ENCODE peak calls at places on chromosome 4, in nine cellular contexts. I is WTC11; B is bronchial epithelial cell; G is mammary epithelial cell; S is astrocyte of the spinal cord; Y is IMR-90; L is CD4-positive, alpha-beta T cell; O is body of pancreas; Z is activated B cell treated with CpG ODN at 0.5 μM for 24 hours. R is an unnamed sample.

GRCh38 chr4:80199947-80200346 is 2.6 kb downstream of the PRDM8 start:
- DNase-seq in O (no peak), Y (no peak), L (no peak), I (no peak), Z (no peak), S (no peak), B (no peak), G (no peak), R (no peak)

GRCh38 chr4:156941940-156942548 is 29.6 kb downstream of the PDGFC start:
- DNase-seq in S (peak; percentile 96), Z (no peak), O (peak; percentile 53), B (peak; percentile 94), L (no peak), I (peak; percentile 35), Y (peak; percentile 97), G (peak; percentile 80), R (peak; percentile 85)

GRCh38 chr4:185201983-185202962 is 1.5 kb downstream of the CFAP97 start:
- DNase-seq in L (peak; percentile 19), B (no peak), S (no peak), Y (peak; percentile 42), I (no peak), O (no peak), Z (no peak), G (no peak), R (peak; percentile 35)

GRCh38 chr4:44544158-44544557 is 95.5 kb upstream of the KCTD8 start:
- DNase-seq in B (peak; percentile 15), Z (no peak), O (no peak), S (no peak), G (peak; percentile 42), I (no peak), Y (no peak), L (no peak), R (no peak)

GRCh38 chr4:6331018-6331417 is 61.4 kb downstream of the WFS1 start:
- DNase-seq in I (peak; percentile 65), G (no peak), O (no peak), L (no peak), Z (no peak), S (no peak), B (no peak), Y (peak; percentile 20), R (peak; percentile 17)

GRCh38 chr4:26268246-26268645 is 52.6 kb upstream of the RBPJ start:
- DNase-seq in Y (no peak), G (no peak), L (no peak), O (no peak), I (no peak), B (peak; percentile 11), S (no peak), Z (no peak), R (no peak)

GRCh38 chr4:5631352-5632042 is 76.9 kb downstream of the EVC2 start:
- DNase-seq in Z (no peak), L (no peak), B (peak; percentile 10), G (no peak), O (no peak), Y (no peak), I (no peak), S (no peak), R (no peak)

GRCh38 chr4:102438873-102439614 is 62.1 kb upstream of the NFKB1 start:
- DNase-seq in I (no peak), Z (no peak), S (peak; percentile 82), Y (peak; percentile 93), B (peak; percentile 96), G (peak; percentile 92), L (no peak), O (peak; percentile 19), R (peak; percentile 94)

GRCh38 chr4:2837904-2838496 is 5.6 kb upstream of the ADD1 start:
- DNase-seq in B (no peak), L (peak; percentile 56), O (no peak), G (no peak), Y (peak; percentile 39), S (no peak), I (no peak), Z (peak; percentile 32), R (peak; percentile 22)

GRCh38 chr4:64799751-64800150 is 390.5 kb upstream of the TECRL start:
- DNase-seq in G (no peak), B (no peak), O (no peak), I (no peak), L (no peak), S (no peak), Y (no peak), Z (no peak), R (no peak)

GRCh38 chr4:17694552-17694951 is 80.1 kb downstream of the MED28 start:
- DNase-seq in O (no peak), S (no peak), Y (no peak), G (no peak), L (no peak), I (no peak), Z (no peak), B (no peak), R (no peak)

GRCh38 chr4:11268149-11268548 is 160.5 kb downstream of the HS3ST1 start:
- DNase-seq in Z (no peak), B (peak; percentile 21), L (no peak), I (no peak), Y (no peak), G (no peak), O (no peak), S (no peak), R (no peak)

GRCh38 chr4:154877110-154877760 is 96.2 kb downstream of the RBM46 start:
- DNase-seq in I (no peak), L (no peak), B (peak; percentile 53), Z (no peak), G (peak; percentile 47), S (peak; percentile 32), Y (peak; percentile 32), O (no peak), R (no peak)

GRCh38 chr4:67674098-67674497 is 26.9 kb downstream of the UBA6 start:
- DNase-seq in S (no peak), Z (no peak), I (no peak), B (no peak), L (no peak), Y (no peak), O (no peak), G (no peak), R (no peak)
- TF ChIP-seq CTCF in S (peak; percentile 8), Z (no peak), I (no peak), B (no peak), L (no peak), Y (no peak), O (no peak), G (no peak), R (peak; percentile 40)

DNA sequence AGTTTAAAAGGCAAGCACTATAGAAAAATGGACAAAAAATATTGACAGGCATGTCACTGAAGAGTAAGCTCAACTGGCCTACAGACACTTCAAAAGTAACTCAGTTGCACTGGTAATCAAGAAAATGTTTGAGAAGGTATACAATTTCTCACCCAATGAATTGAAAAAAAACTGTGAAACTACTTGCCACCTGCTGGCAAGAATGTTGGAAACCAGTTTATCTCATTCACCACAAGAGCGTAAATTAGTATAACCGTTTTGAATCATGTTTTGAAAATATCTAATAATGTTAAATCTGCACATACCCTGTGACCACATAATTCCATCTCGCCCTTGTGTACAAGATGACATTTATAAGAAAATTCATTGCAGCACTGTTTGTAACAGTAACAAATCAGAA is 31.7 kb downstream of the TXK start:
- DNase-seq in G (no peak), I (no peak), B (no peak), L (no peak), O (no peak), Y (no peak), Z (no peak), S (no peak), R (no peak)
- TF ChIP-seq CTCF in G (peak; percentile 28), I (no peak), B (peak; percentile 17), L (no peak), O (no peak), Y (no peak), Z (no peak), S (no peak), R (peak; percentile 69)

DNA sequence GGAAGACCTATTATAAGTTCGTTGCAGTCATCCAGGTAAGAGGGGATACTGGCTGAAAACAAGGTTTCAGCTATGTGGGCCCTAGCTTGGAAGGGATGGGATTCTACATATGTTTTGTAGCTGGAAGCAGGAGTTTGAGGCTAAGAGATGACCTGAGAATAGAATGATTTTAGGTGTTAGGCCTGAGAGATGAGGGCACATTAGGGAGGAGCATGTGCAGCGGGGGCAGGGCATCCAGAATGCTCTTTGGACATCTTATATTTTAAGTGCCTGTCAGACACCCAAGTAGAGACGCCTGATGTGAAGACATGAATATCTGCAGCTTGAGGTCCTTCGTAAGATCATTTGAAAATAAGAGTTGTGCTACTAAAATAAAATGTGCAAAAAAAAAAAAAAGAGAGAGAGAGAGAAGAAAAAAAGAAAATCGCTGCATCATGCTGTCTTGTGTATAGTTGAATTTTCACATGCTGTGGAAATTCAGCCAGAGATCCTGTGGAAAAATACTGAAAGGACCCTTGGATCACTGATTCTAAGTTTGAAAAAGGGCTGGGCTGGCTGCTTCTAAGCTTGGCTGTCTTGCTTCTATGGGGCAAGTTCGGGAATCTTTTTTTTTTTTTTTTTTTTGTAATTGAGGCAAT is 340.9 kb upstream of the GATB start:
- DNase-seq in B (no peak), G (no peak), S (no peak), Y (no peak), I (no peak), Z (no peak), L (no peak), O (no peak), R (no peak)
- TF ChIP-seq CTCF in B (no peak), G (no peak), S (no peak), Y (no peak), I (no peak), Z (no peak), L (no peak), O (no peak), R (no peak)

GRCh38 chr4:71187399-71188196 is 151.2 kb upstream of the SLC4A4 start:
- DNase-seq in S (peak; percentile 62), O (peak; percentile 28), Y (peak; percentile 60), L (peak; percentile 4), I (peak; percentile 43), B (peak; percentile 33), Z (peak; percentile 26), G (peak; percentile 1), R (peak; percentile 33)

GRCh38 chr4:71189471-71189870 is 149.3 kb upstream of the SLC4A4 start:
- DNase-seq in L (no peak), G (no peak), I (no peak), B (peak; percentile 47), O (no peak), Z (no peak), S (peak; percentile 72), Y (peak; percentile 86), R (peak; percentile 71)

GRCh38 chr4:71188951-71189350 is 149.9 kb upstream of the SLC4A4 start:
- DNase-seq in Y (no peak), O (no peak), S (no peak), I (no peak), Z (no peak), L (no peak), G (no peak), B (no peak), R (no peak)

GRCh38 chr4:71186566-71187398 is 152.0 kb upstream of the SLC4A4 start:
- DNase-seq in Z (peak; percentile 31), L (no peak), G (peak; percentile 20), Y (peak; percentile 53), S (peak; percentile 61), O (peak; percentile 69), B (no peak), I (peak; percentile 57), R (peak; percentile 25)

GRCh38 chr4:71188197-71188625 is 150.6 kb upstream of the SLC4A4 start:
- DNase-seq in I (no peak), S (peak; percentile 38), O (no peak), L (no peak), B (no peak), G (no peak), Y (no peak), Z (no peak), R (no peak)
- TF ChIP-seq CTCF in I (no peak), S (peak; percentile 4), O (no peak), L (no peak), B (no peak), G (no peak), Y (no peak), Z (no peak), R (peak; percentile 31)

GRCh38 chr4:111630705-111631104 is 514.5 kb upstream of the FAM241A start:
- DNase-seq in G (no peak), Y (peak; percentile 42), L (no peak), S (peak; percentile 48), I (no peak), B (peak; percentile 39), Z (no peak), O (no peak), R (peak; percentile 48)
- TF ChIP-seq CTCF in G (peak; percentile 52), Y (peak; percentile 68), L (no peak), S (peak; percentile 29), I (no peak), B (peak; percentile 8), Z (no peak), O (no peak), R (peak; percentile 80)

R was measured in HFFc6.